ENCODE peak calls at places on chromosome 4, in four cellular contexts. W is GM12878, M is HepG2, R is K562. L is an unnamed sample.

GRCh38 chr4:141571368-141571767 is 65.0 kb upstream of the IL15 start:
- DNase-seq in W (no peak), M (no peak), R (no peak), L (no peak)

GRCh38 chr4:76251448-76252270 is at the start of gene FAM47E:
- DNase-seq in W (no peak), M (peak), R (peak), L (peak)

GRCh38 chr4:174591243-174592021 is 69.1 kb upstream of the HPGD start:
- DNase-seq in W (no peak), M (no peak), R (no peak), L (no peak)

GRCh38 chr4:78629991-78630541 is 78.5 kb downstream of the ANXA3 start:
- DNase-seq in W (no peak), M (no peak), R (peak), L (no peak)

GRCh38 chr4:124025423-124025822 is 628.8 kb downstream of the SPRY1 start:
- DNase-seq in W (no peak), M (no peak), R (no peak), L (no peak)

GRCh38 chr4:31411606-31412005 is 691.4 kb downstream of the PCDH7 start:
- DNase-seq in W (no peak), M (peak), R (no peak), L (no peak)

GRCh38 chr4:153533387-153533786 is 67.2 kb downstream of the TMEM131L start:
- DNase-seq in W (no peak), M (no peak), R (no peak), L (no peak)

GRCh38 chr4:147822128-147822527 is 90.2 kb downstream of the ARHGAP10 start:
- DNase-seq in W (no peak), M (peak), R (no peak), L (no peak)

GRCh38 chr4:142512161-142512560 is 333.9 kb downstream of the INPP4B start:
- DNase-seq in W (no peak), M (no peak), R (no peak), L (no peak)

GRCh38 chr4:25103423-25103822 is 56.8 kb downstream of the SEPSECS start:
- DNase-seq in W (no peak), M (no peak), R (no peak), L (no peak)

GRCh38 chr4:182653596-182653995 is 263.6 kb downstream of the DCTD start:
- DNase-seq in W (no peak), M (no peak), R (no peak), L (no peak)

GRCh38 chr4:63620271-63620670 is 789.0 kb downstream of the TECRL start:
- DNase-seq in W (no peak), M (no peak), R (no peak), L (no peak)

GRCh38 chr4:139550724-139551429 is 5.1 kb downstream of the SETD7 start:
- DNase-seq in W (no peak), M (no peak), R (no peak), L (peak)

GRCh38 chr4:131764730-131765129 is 1384.4 kb upstream of the PCDH10 start:
- DNase-seq in W (no peak), M (no peak), R (no peak), L (no peak)

GRCh38 chr4:146190393-146190910 is 14.9 kb downstream of the LSM6 start:
- DNase-seq in W (no peak), M (no peak), R (no peak), L (no peak)

GRCh38 chr4:26727849-26728248 is 132.8 kb upstream of the STIM2 start:
- DNase-seq in W (no peak), M (no peak), R (no peak), L (no peak)

GRCh38 chr4:96739101-96739500 is 899.2 kb downstream of the PDHA2 start:
- DNase-seq in W (no peak), M (no peak), R (no peak), L (no peak)

GRCh38 chr4:14478504-14478903 is 523.8 kb upstream of the CPEB2 start:
- DNase-seq in W (no peak), M (no peak), R (no peak), L (peak)

GRCh38 chr4:11281720-11282119 is 147.0 kb downstream of the HS3ST1 start:
- DNase-seq in W (no peak), M (no peak), R (no peak), L (no peak)

GRCh38 chr4:94536049-94536448 is 84.3 kb downstream of the PDLIM5 start:
- DNase-seq in W (no peak), M (no peak), R (peak), L (no peak)

GRCh38 chr4:182188622-182189021 is 54.6 kb upstream of the TENM3 start:
- DNase-seq in W (no peak), M (no peak), R (no peak), L (no peak)

GRCh38 chr4:138540056-138540800 is 298.1 kb upstream of the SLC7A11 start:
- DNase-seq in W (no peak), M (no peak), R (no peak), L (no peak)

GRCh38 chr4:154001187-154001586 is 212.3 kb upstream of the SFRP2 start:
- DNase-seq in W (no peak), M (no peak), R (no peak), L (no peak)

GRCh38 chr4:9765091-9765490 is 16.3 kb upstream of the DRD5 start:
- DNase-seq in W (no peak), M (peak), R (peak), L (peak)

GRCh38 chr4:187416236-187416635 is 579.3 kb upstream of the ZFP42 start:
- DNase-seq in W (no peak), M (no peak), R (no peak), L (no peak)

GRCh38 chr4:54517793-54518444 is 139.8 kb upstream of the KIT start:
- DNase-seq in W (no peak), M (no peak), R (no peak), L (no peak)

GRCh38 chr4:31043382-31044062 is 323.4 kb downstream of the PCDH7 start:
- DNase-seq in W (no peak), M (no peak), R (no peak), L (no peak)

GRCh38 chr4:94256833-94257232 is 49.2 kb downstream of the SMARCAD1 start:
- DNase-seq in W (no peak), M (peak), R (no peak), L (no peak)

GRCh38 chr4:139219450-139220055 is 42.5 kb upstream of the ELF2 start:
- DNase-seq in W (no peak), M (no peak), R (no peak), L (no peak)

GRCh38 chr4:176927664-176928063 is 134.9 kb upstream of the VEGFC start:
- DNase-seq in W (no peak), M (no peak), R (no peak), L (no peak)

GRCh38 chr4:112510468-112511293 is 5.3 kb downstream of the NEUROG2 start:
- DNase-seq in W (no peak), M (no peak), R (no peak), L (peak)

GRCh38 chr4:30832652-30833051 is 112.5 kb downstream of the PCDH7 start:
- DNase-seq in W (no peak), M (no peak), R (no peak), L (no peak)

GRCh38 chr4:168076989-168077725 is 15.2 kb upstream of the ANXA10 start:
- DNase-seq in W (peak), M (peak), R (peak), L (peak)

GRCh38 chr4:44916406-44916805 is 190.1 kb upstream of the GNPDA2 start:
- DNase-seq in W (no peak), M (no peak), R (no peak), L (no peak)

GRCh38 chr4:174505892-174506291 is 16.4 kb downstream of the HPGD start:
- DNase-seq in W (no peak), M (no peak), R (no peak), L (no peak)

GRCh38 chr4:153083447-153083921 is 120.8 kb upstream of the TRIM2 start:
- DNase-seq in W (peak), M (peak), R (peak), L (peak)

GRCh38 chr4:23999714-24000113 is 109.9 kb upstream of the PPARGC1A start:
- DNase-seq in W (no peak), M (no peak), R (no peak), L (no peak)
- TF ChIP-seq NR2C2 in W (no peak), M (no peak), R (no peak), L (no peak)

GRCh38 chr4:8131826-8132225 is 26.8 kb downstream of the ABLIM2 start:
- DNase-seq in W (no peak), M (no peak), R (no peak), L (no peak)
- TF ChIP-seq NR2C2 in W (no peak), M (no peak), R (no peak), L (no peak)

GRCh38 chr4:82560853-82561744 is 689 bp downstream of the TMEM150C start:
- DNase-seq in W (no peak), M (no peak), R (no peak), L (peak)
- TF ChIP-seq NR2C2 in W (no peak), M (no peak), R (no peak), L (no peak)

GRCh38 chr4:41509411-41510008 is 28.4 kb upstream of the LIMCH1 start:
- DNase-seq in W (no peak), M (no peak), R (no peak), L (no peak)

GRCh38 chr4:41507292-41507933 is 30.5 kb upstream of the LIMCH1 start:
- DNase-seq in W (no peak), M (no peak), R (no peak), L (no peak)

GRCh38 chr4:41506071-41506470 is 31.9 kb upstream of the LIMCH1 start:
- DNase-seq in W (no peak), M (no peak), R (no peak), L (no peak)

GRCh38 chr4:41504167-41504566 is 33.8 kb upstream of the LIMCH1 start:
- DNase-seq in W (no peak), M (no peak), R (no peak), L (no peak)

DNA sequence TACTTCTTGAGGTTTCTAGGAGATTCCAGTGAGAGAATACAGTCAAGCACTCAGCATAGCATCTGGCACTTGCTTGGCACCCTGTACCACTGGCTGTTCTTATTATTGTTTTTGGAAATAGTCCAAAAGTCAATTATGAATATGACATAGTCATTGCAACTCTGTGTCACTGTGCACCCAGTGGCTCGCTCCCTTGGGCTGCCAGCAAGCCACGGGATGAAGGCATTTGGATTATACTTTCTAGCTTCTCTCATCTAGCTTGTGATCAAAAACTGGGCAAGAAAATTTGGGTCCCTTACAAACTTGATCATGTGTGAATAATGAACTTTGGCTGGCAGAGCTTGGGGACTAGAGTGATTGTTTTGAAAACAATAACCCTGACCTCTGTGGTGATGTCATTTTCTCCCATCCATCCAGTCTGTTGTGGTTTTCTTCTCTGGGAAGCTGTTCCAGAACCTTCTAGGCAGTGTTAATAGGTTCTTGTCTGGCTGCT is 32.8 kb upstream of the LIMCH1 start:
- DNase-seq in W (no peak), M (no peak), R (no peak), L (no peak)
- TF ChIP-seq NR2C2 in W (no peak), M (no peak), R (no peak), L (no peak)

DNA sequence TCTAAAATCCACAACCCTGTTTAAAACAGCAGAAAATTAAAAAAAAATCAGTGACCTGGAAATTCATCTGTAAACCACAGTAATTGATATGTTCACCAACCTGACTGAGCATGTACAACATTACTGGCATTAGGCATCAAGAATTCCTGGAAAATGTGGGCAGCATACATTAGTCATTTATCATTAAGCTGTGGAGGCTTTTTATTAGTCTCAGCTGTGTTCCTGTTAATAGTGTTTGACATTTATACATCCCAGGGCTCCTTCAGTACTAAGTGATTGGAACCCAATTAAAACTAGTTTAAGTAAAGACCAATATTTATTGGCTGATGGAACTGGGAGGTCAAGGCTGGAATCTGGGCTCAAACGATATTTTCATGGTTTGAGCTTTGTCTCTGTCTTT is 227.3 kb upstream of the GIMD1 start:
- DNase-seq in W (no peak), M (no peak), R (no peak), L (no peak)
- TF ChIP-seq NR2C2 in W (no peak), M (no peak), R (no peak), L (no peak)

GRCh38 chr4:136369073-136369472 is 1163.2 kb downstream of the PCDH18 start:
- DNase-seq in W (no peak), M (no peak), R (no peak), L (no peak)
- TF ChIP-seq NR2C2 in W (no peak), M (no peak), R (no peak), L (no peak)

L was measured in WTC11.